ENCODE peak calls at places on chromosome 1, in seven cellular contexts. One of them, this sample, is unnamed.

GRCh38 chr1:2027961-2028583 is 8.9 kb downstream of the GABRD start:
- DNase-seq in AG04450: no peak
- DNase-seq in H54: no peak
- DNase-seq in Right ventricle myocardium superior: no peak
- DNase-seq in stimulated activated CD8-positive, alpha-beta memory T cell treated with anti-CD3 and anti-CD28 coated beads, Interleukin-2, amount 100 ng/mL, for 48 hours: no peak
- DNase-seq in BE2C: no peak
- DNase-seq in heart left ventricle: no peak
- DNase-seq in this sample: no peak

GRCh38 chr1:207355060-207355459 is 33.6 kb downstream of the CD55 start:
- DNase-seq in AG04450: no peak
- DNase-seq in H54: no peak
- DNase-seq in Right ventricle myocardium superior: no peak
- DNase-seq in stimulated activated CD8-positive, alpha-beta memory T cell treated with anti-CD3 and anti-CD28 coated beads, Interleukin-2, amount 100 ng/mL, for 48 hours: no peak
- DNase-seq in BE2C: no peak
- DNase-seq in heart left ventricle: no peak
- DNase-seq in this sample: no peak

GRCh38 chr1:169115891-169116585 is 9.5 kb downstream of the ATP1B1 start:
- DNase-seq in AG04450: no peak
- DNase-seq in H54: no peak
- DNase-seq in Right ventricle myocardium superior: peak; percentile 63
- DNase-seq in stimulated activated CD8-positive, alpha-beta memory T cell treated with anti-CD3 and anti-CD28 coated beads, Interleukin-2, amount 100 ng/mL, for 48 hours: no peak
- DNase-seq in BE2C: peak; percentile 33
- DNase-seq in heart left ventricle: peak; percentile 58
- DNase-seq in this sample: no peak

GRCh38 chr1:156062189-156062588 is 1.2 kb downstream of the RAB25 start:
- DNase-seq in AG04450: no peak
- DNase-seq in H54: peak; percentile 59
- DNase-seq in Right ventricle myocardium superior: no peak
- DNase-seq in stimulated activated CD8-positive, alpha-beta memory T cell treated with anti-CD3 and anti-CD28 coated beads, Interleukin-2, amount 100 ng/mL, for 48 hours: no peak
- DNase-seq in BE2C: no peak
- DNase-seq in heart left ventricle: no peak
- DNase-seq in this sample: no peak

GRCh38 chr1:31661856-31662255 is 17.2 kb upstream of the PEF1 start:
- DNase-seq in AG04450: no peak
- DNase-seq in H54: no peak
- DNase-seq in Right ventricle myocardium superior: no peak
- DNase-seq in stimulated activated CD8-positive, alpha-beta memory T cell treated with anti-CD3 and anti-CD28 coated beads, Interleukin-2, amount 100 ng/mL, for 48 hours: no peak
- DNase-seq in BE2C: no peak
- DNase-seq in heart left ventricle: no peak
- DNase-seq in this sample: no peak

GRCh38 chr1:8463144-8463927 is 145.4 kb downstream of the SLC45A1 start:
- DNase-seq in AG04450: peak; percentile 81
- DNase-seq in H54: no peak
- DNase-seq in Right ventricle myocardium superior: no peak
- DNase-seq in stimulated activated CD8-positive, alpha-beta memory T cell treated with anti-CD3 and anti-CD28 coated beads, Interleukin-2, amount 100 ng/mL, for 48 hours: no peak
- DNase-seq in BE2C: no peak
- DNase-seq in heart left ventricle: peak; percentile 50
- DNase-seq in this sample: peak; percentile 82

GRCh38 chr1:226887006-226887405 is 16.6 kb downstream of the PSEN2 start:
- DNase-seq in AG04450: no peak
- DNase-seq in H54: no peak
- DNase-seq in Right ventricle myocardium superior: no peak
- DNase-seq in stimulated activated CD8-positive, alpha-beta memory T cell treated with anti-CD3 and anti-CD28 coated beads, Interleukin-2, amount 100 ng/mL, for 48 hours: no peak
- DNase-seq in BE2C: no peak
- DNase-seq in heart left ventricle: no peak
- DNase-seq in this sample: no peak

GRCh38 chr1:169550294-169550693 is 36.0 kb downstream of the F5 start:
- DNase-seq in AG04450: no peak
- DNase-seq in H54: no peak
- DNase-seq in Right ventricle myocardium superior: no peak
- DNase-seq in stimulated activated CD8-positive, alpha-beta memory T cell treated with anti-CD3 and anti-CD28 coated beads, Interleukin-2, amount 100 ng/mL, for 48 hours: no peak
- DNase-seq in BE2C: no peak
- DNase-seq in heart left ventricle: no peak
- DNase-seq in this sample: peak; percentile 53

GRCh38 chr1:89121641-89122040 is 4.3 kb downstream of the GBP2 start:
- DNase-seq in AG04450: no peak
- DNase-seq in H54: no peak
- DNase-seq in Right ventricle myocardium superior: no peak
- DNase-seq in stimulated activated CD8-positive, alpha-beta memory T cell treated with anti-CD3 and anti-CD28 coated beads, Interleukin-2, amount 100 ng/mL, for 48 hours: no peak
- DNase-seq in BE2C: peak; percentile 21
- DNase-seq in heart left ventricle: no peak
- DNase-seq in this sample: no peak

GRCh38 chr1:160400646-160401486 is 502 bp downstream of the VANGL2 start:
- DNase-seq in AG04450: no peak
- DNase-seq in H54: no peak
- DNase-seq in Right ventricle myocardium superior: no peak
- DNase-seq in stimulated activated CD8-positive, alpha-beta memory T cell treated with anti-CD3 and anti-CD28 coated beads, Interleukin-2, amount 100 ng/mL, for 48 hours: no peak
- DNase-seq in BE2C: no peak
- DNase-seq in heart left ventricle: no peak
- DNase-seq in this sample: no peak

GRCh38 chr1:204194080-204194479 is 2.2 kb downstream of the KISS1 start:
- DNase-seq in AG04450: no peak
- DNase-seq in H54: no peak
- DNase-seq in Right ventricle myocardium superior: no peak
- DNase-seq in stimulated activated CD8-positive, alpha-beta memory T cell treated with anti-CD3 and anti-CD28 coated beads, Interleukin-2, amount 100 ng/mL, for 48 hours: no peak
- DNase-seq in BE2C: no peak
- DNase-seq in heart left ventricle: no peak
- DNase-seq in this sample: no peak

GRCh38 chr1:55632906-55633305 is 417.7 kb upstream of the USP24 start:
- DNase-seq in AG04450: no peak
- DNase-seq in H54: no peak
- DNase-seq in Right ventricle myocardium superior: no peak
- DNase-seq in stimulated activated CD8-positive, alpha-beta memory T cell treated with anti-CD3 and anti-CD28 coated beads, Interleukin-2, amount 100 ng/mL, for 48 hours: no peak
- DNase-seq in BE2C: no peak
- DNase-seq in heart left ventricle: no peak
- DNase-seq in this sample: peak; percentile 5

GRCh38 chr1:39902121-39902807 is 547 bp upstream of the MYCL start:
- DNase-seq in AG04450: no peak
- DNase-seq in H54: no peak
- DNase-seq in Right ventricle myocardium superior: peak; percentile 80
- DNase-seq in stimulated activated CD8-positive, alpha-beta memory T cell treated with anti-CD3 and anti-CD28 coated beads, Interleukin-2, amount 100 ng/mL, for 48 hours: peak; percentile 52
- DNase-seq in BE2C: peak; percentile 58
- DNase-seq in heart left ventricle: peak; percentile 69
- DNase-seq in this sample: no peak

GRCh38 chr1:220880367-220880680 is 1.1 kb downstream of the HLX start:
- DNase-seq in AG04450: no peak
- DNase-seq in H54: no peak
- DNase-seq in Right ventricle myocardium superior: no peak
- DNase-seq in stimulated activated CD8-positive, alpha-beta memory T cell treated with anti-CD3 and anti-CD28 coated beads, Interleukin-2, amount 100 ng/mL, for 48 hours: no peak
- DNase-seq in BE2C: no peak
- DNase-seq in heart left ventricle: no peak
- DNase-seq in this sample: peak; percentile 21

GRCh38 chr1:9078035-9078948 is 8.9 kb upstream of the SLC2A5 start:
- DNase-seq in AG04450: no peak
- DNase-seq in H54: no peak
- DNase-seq in Right ventricle myocardium superior: no peak
- DNase-seq in stimulated activated CD8-positive, alpha-beta memory T cell treated with anti-CD3 and anti-CD28 coated beads, Interleukin-2, amount 100 ng/mL, for 48 hours: no peak
- DNase-seq in BE2C: no peak
- DNase-seq in heart left ventricle: no peak
- DNase-seq in this sample: peak; percentile 85

GRCh38 chr1:115301438-115302020 is 36.5 kb downstream of the NGF start:
- DNase-seq in AG04450: no peak
- DNase-seq in H54: no peak
- DNase-seq in Right ventricle myocardium superior: no peak
- DNase-seq in stimulated activated CD8-positive, alpha-beta memory T cell treated with anti-CD3 and anti-CD28 coated beads, Interleukin-2, amount 100 ng/mL, for 48 hours: no peak
- DNase-seq in BE2C: no peak
- DNase-seq in heart left ventricle: no peak
- DNase-seq in this sample: no peak

GRCh38 chr1:30034105-30034626 is 689.2 kb downstream of the MATN1 start:
- DNase-seq in AG04450: no peak
- DNase-seq in H54: no peak
- DNase-seq in Right ventricle myocardium superior: no peak
- DNase-seq in stimulated activated CD8-positive, alpha-beta memory T cell treated with anti-CD3 and anti-CD28 coated beads, Interleukin-2, amount 100 ng/mL, for 48 hours: no peak
- DNase-seq in BE2C: no peak
- DNase-seq in heart left ventricle: no peak
- DNase-seq in this sample: no peak

GRCh38 chr1:180643693-180644092 is 11.9 kb downstream of the XPR1 start:
- DNase-seq in AG04450: no peak
- DNase-seq in H54: no peak
- DNase-seq in Right ventricle myocardium superior: no peak
- DNase-seq in stimulated activated CD8-positive, alpha-beta memory T cell treated with anti-CD3 and anti-CD28 coated beads, Interleukin-2, amount 100 ng/mL, for 48 hours: no peak
- DNase-seq in BE2C: peak; percentile 48
- DNase-seq in heart left ventricle: peak; percentile 35
- DNase-seq in this sample: peak; percentile 43

This sample was measured in astrocyte of the spinal cord.